ENCODE peak calls at places on chromosomes 4 and X, in ten cellular contexts. E is iPS DF 6.9; J is A549; B is lower leg skin; D is aorta; T is mesenchymal stem cell; C is Peyer's patch; R is psoas muscle; K is left ventricle myocardium inferior; P is CD4-positive, alpha-beta memory T cell. M is an unnamed sample.

GRCh38 chr4:88297725-88298453 is 13.5 kb upstream of the PPM1K start:
- DNase-seq in E (no peak), J (no peak), B (no peak), D (no peak), T (no peak), C (no peak), R (no peak), K (no peak), P (no peak), M (no peak)

GRCh38 chr4:73770917-73771316 is 30.5 kb downstream of the CXCL8 start:
- DNase-seq in E (no peak), J (no peak), B (no peak), D (no peak), T (no peak), C (peak), R (no peak), K (no peak), P (no peak), M (no peak)

GRCh38 chrX:134013092-134013497 is 27.7 kb upstream of the GPC3 start:
- DNase-seq in E (no peak), J (no peak), B (no peak), D (no peak), T (peak), C (no peak), R (no peak), K (no peak), P (no peak), M (no peak)

GRCh38 chr4:141376769-141377168 is 156.1 kb downstream of the ZNF330 start:
- DNase-seq in E (no peak), J (no peak), B (no peak), D (no peak), T (no peak), C (no peak), R (no peak), K (no peak), P (no peak), M (no peak)

GRCh38 chr4:151865327-151865726 is 104.5 kb upstream of the GATB start:
- DNase-seq in E (no peak), J (no peak), B (no peak), D (no peak), T (no peak), C (peak), R (peak), K (peak), P (no peak), M (no peak)

GRCh38 chr4:3836802-3837601 is 70.8 kb downstream of the ADRA2C start:
- DNase-seq in E (no peak), J (no peak), B (no peak), D (no peak), T (no peak), C (no peak), R (peak), K (no peak), P (no peak), M (no peak)

GRCh38 chr4:127708985-127709384 is 21.2 kb upstream of the SLC25A31 start:
- DNase-seq in E (no peak), J (peak), B (no peak), D (no peak), T (peak), C (no peak), R (no peak), K (no peak), P (no peak), M (peak)

GRCh38 chr4:112938461-112939058 is 110.9 kb upstream of the ANK2 start:
- DNase-seq in E (no peak), J (peak), B (no peak), D (no peak), T (peak), C (no peak), R (no peak), K (no peak), P (no peak), M (no peak)

GRCh38 chr4:78332974-78333373 is 218.6 kb upstream of the ANXA3 start:
- DNase-seq in E (no peak), J (no peak), B (no peak), D (no peak), T (no peak), C (no peak), R (no peak), K (no peak), P (no peak), M (no peak)

GRCh38 chrX:38205037-38205436 is 15.6 kb downstream of the SRPX start:
- DNase-seq in E (no peak), J (no peak), B (no peak), D (no peak), T (no peak), C (no peak), R (no peak), K (no peak), P (no peak), M (no peak)

GRCh38 chr4:87179751-87180150 is 40.7 kb downstream of the KLHL8 start:
- DNase-seq in E (no peak), J (no peak), B (no peak), D (no peak), T (no peak), C (no peak), R (no peak), K (no peak), P (no peak), M (no peak)

GRCh38 chr4:24664956-24665355 is 80.6 kb upstream of the DHX15 start:
- DNase-seq in E (no peak), J (no peak), B (peak), D (no peak), T (no peak), C (no peak), R (no peak), K (no peak), P (no peak), M (no peak)

GRCh38 chr4:129322947-129323346 is 227.0 kb downstream of the C4orf33 start:
- DNase-seq in E (no peak), J (no peak), B (no peak), D (no peak), T (no peak), C (no peak), R (no peak), K (no peak), P (no peak), M (no peak)

GRCh38 chr4:147599764-147600163 is 17.4 kb upstream of the TMEM184C start:
- DNase-seq in E (no peak), J (no peak), B (no peak), D (no peak), T (peak), C (no peak), R (no peak), K (no peak), P (no peak), M (no peak)

GRCh38 chr4:76305033-76305687 is 1.4 kb upstream of the STBD1 start:
- DNase-seq in E (no peak), J (no peak), B (no peak), D (no peak), T (no peak), C (no peak), R (no peak), K (no peak), P (peak), M (no peak)

GRCh38 chr4:7804759-7805385 is 134.8 kb downstream of the AFAP1 start:
- DNase-seq in E (no peak), J (no peak), B (peak), D (no peak), T (no peak), C (no peak), R (no peak), K (no peak), P (no peak), M (no peak)

GRCh38 chrX:20217279-20217678 is 49.4 kb downstream of the RPS6KA3 start:
- DNase-seq in E (no peak), J (peak), B (no peak), D (no peak), T (peak), C (no peak), R (no peak), K (no peak), P (no peak), M (no peak)

GRCh38 chrX:131704136-131704695 is 160.3 kb downstream of the OR13H1 start:
- DNase-seq in E (no peak), J (peak), B (peak), D (peak), T (no peak), C (peak), R (peak), K (no peak), P (peak), M (no peak)

GRCh38 chr4:129326810-129327209 is 230.9 kb downstream of the C4orf33 start:
- DNase-seq in E (no peak), J (no peak), B (no peak), D (no peak), T (no peak), C (no peak), R (no peak), K (no peak), P (no peak), M (no peak)

GRCh38 chrX:45196701-45197100 is 4.0 kb downstream of the DIPK2B start:
- DNase-seq in E (no peak), J (no peak), B (no peak), D (no peak), T (no peak), C (no peak), R (no peak), K (no peak), P (no peak), M (no peak)

GRCh38 chr4:37837446-37837845 is 11.0 kb downstream of the PGM2 start:
- DNase-seq in E (no peak), J (no peak), B (no peak), D (no peak), T (peak), C (no peak), R (no peak), K (no peak), P (no peak), M (no peak)

GRCh38 chr4:125244848-125245450 is 69.8 kb upstream of the FAT4 start:
- DNase-seq in E (no peak), J (no peak), B (no peak), D (no peak), T (peak), C (no peak), R (no peak), K (no peak), P (no peak), M (no peak)

GRCh38 chr4:53478671-53479456 is 101.4 kb downstream of the FIP1L1 start:
- DNase-seq in E (no peak), J (no peak), B (no peak), D (no peak), T (peak), C (no peak), R (no peak), K (no peak), P (no peak), M (no peak)

GRCh38 chrX:39261446-39262147 is 460.3 kb downstream of the MID1IP1 start:
- DNase-seq in E (no peak), J (peak), B (no peak), D (no peak), T (peak), C (no peak), R (no peak), K (no peak), P (peak), M (peak)

GRCh38 chr4:5996641-5997040 is 21.6 kb downstream of the C4orf50 start:
- DNase-seq in E (no peak), J (no peak), B (peak), D (peak), T (no peak), C (peak), R (no peak), K (no peak), P (no peak), M (no peak)

DNA sequence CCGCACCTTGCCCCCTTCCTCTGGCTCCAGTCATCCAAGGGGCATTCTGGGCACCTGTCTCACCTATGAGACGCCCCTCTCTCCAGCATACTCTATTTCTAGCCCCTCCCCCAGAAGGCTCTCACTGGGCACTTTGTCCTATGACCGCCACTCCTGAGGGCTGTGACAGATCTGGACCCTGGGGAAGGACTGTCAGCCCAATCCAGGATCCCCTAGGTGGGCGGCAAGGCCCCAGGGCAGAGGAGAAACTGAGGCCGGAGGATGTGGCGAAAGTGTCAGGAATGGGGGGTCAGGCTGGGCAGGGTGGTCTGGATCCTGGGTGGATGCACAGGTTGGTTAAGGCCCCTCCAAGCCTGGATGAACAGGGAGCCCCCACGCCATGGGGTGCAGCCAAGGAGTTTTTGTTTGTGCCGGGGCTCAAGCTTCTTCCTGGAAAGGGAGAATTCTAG is 16.2 kb upstream of the NAT8L start:
- DNase-seq in E (no peak), J (no peak), B (peak), D (no peak), T (no peak), C (peak), R (no peak), K (no peak), P (no peak), M (no peak)
- H3K4me3 ChIP-seq in E (no peak), J (peak), B (no peak), D (no peak), T (peak), C (peak), R (peak), K (peak), P (peak), M (no peak)

GRCh38 chrX:11666180-11666579 is 460 bp upstream of the ARHGAP6 start:
- DNase-seq in E (no peak), J (no peak), B (no peak), D (peak), T (peak), C (no peak), R (peak), K (no peak), P (no peak), M (no peak)
- H3K4me3 ChIP-seq in E (peak), J (no peak), B (no peak), D (peak), T (peak), C (no peak), R (peak), K (peak), P (no peak), M (no peak)

GRCh38 chrX:28585767-28586166 is 1.5 kb upstream of the IL1RAPL1 start:
- DNase-seq in E (no peak), J (no peak), B (no peak), D (no peak), T (peak), C (no peak), R (no peak), K (no peak), P (no peak), M (no peak)
- H3K4me3 ChIP-seq in E (peak), J (no peak), B (no peak), D (no peak), T (peak), C (no peak), R (peak), K (peak), P (no peak), M (no peak)

GRCh38 chrX:124346877-124347241 is 496 bp downstream of the SH2D1A start:
- DNase-seq in E (no peak), J (no peak), B (no peak), D (no peak), T (no peak), C (no peak), R (no peak), K (no peak), P (no peak), M (no peak)
- H3K4me3 ChIP-seq in E (no peak), J (no peak), B (no peak), D (no peak), T (no peak), C (peak), R (no peak), K (no peak), P (peak), M (no peak)

GRCh38 chr4:39555472-39555871 is 28.2 kb upstream of the UGDH start:
- DNase-seq in E (no peak), J (no peak), B (no peak), D (no peak), T (no peak), C (no peak), R (no peak), K (no peak), P (no peak), M (no peak)
- H3K4me3 ChIP-seq in E (no peak), J (no peak), B (no peak), D (no peak), T (no peak), C (no peak), R (no peak), K (no peak), P (no peak), M (no peak)

GRCh38 chr4:110533590-110533910 is 57.6 kb downstream of the ENPEP start:
- DNase-seq in E (no peak), J (no peak), B (no peak), D (no peak), T (peak), C (no peak), R (no peak), K (no peak), P (no peak), M (no peak)
- H3K4me3 ChIP-seq in E (no peak), J (no peak), B (no peak), D (peak), T (no peak), C (no peak), R (peak), K (no peak), P (no peak), M (no peak)

M was measured in RWPE2.